ENCODE peak calls at places on chromosome 21, in ten cellular contexts. One of them, this sample, is unnamed.

GRCh38 chr21:30710499-30710898 is 8.1 kb downstream of the KRTAP21-3 start:
- DNase-seq in upper lobe of left lung: no peak
- DNase-seq in stomach: no peak
- DNase-seq in EL: no peak
- DNase-seq in T-helper 22 cell: no peak
- DNase-seq in dermis microvascular lymphatic vessel endothelial cell: no peak
- DNase-seq in Ammon's horn: no peak
- DNase-seq in osteocyte: no peak
- DNase-seq in NCI-H1092: no peak
- DNase-seq in OCI-LY7: no peak
- DNase-seq in this sample: no peak

GRCh38 chr21:41755934-41756773 is 10.7 kb downstream of the RIPK4 start:
- DNase-seq in upper lobe of left lung: no peak
- DNase-seq in stomach: no peak
- DNase-seq in EL: no peak
- DNase-seq in T-helper 22 cell: no peak
- DNase-seq in dermis microvascular lymphatic vessel endothelial cell: no peak
- DNase-seq in Ammon's horn: no peak
- DNase-seq in osteocyte: no peak
- DNase-seq in NCI-H1092: no peak
- DNase-seq in OCI-LY7: no peak
- DNase-seq in this sample: no peak

GRCh38 chr21:41651830-41652229 is 115.0 kb downstream of the RIPK4 start:
- DNase-seq in upper lobe of left lung: no peak
- DNase-seq in stomach: no peak
- DNase-seq in EL: peak
- DNase-seq in T-helper 22 cell: no peak
- DNase-seq in dermis microvascular lymphatic vessel endothelial cell: no peak
- DNase-seq in Ammon's horn: no peak
- DNase-seq in osteocyte: no peak
- DNase-seq in NCI-H1092: no peak
- DNase-seq in OCI-LY7: no peak
- DNase-seq in this sample: no peak

GRCh38 chr21:18493420-18493819 is 89.8 kb upstream of the TMPRSS15 start:
- DNase-seq in upper lobe of left lung: no peak
- DNase-seq in stomach: no peak
- DNase-seq in EL: no peak
- DNase-seq in T-helper 22 cell: no peak
- DNase-seq in dermis microvascular lymphatic vessel endothelial cell: no peak
- DNase-seq in Ammon's horn: no peak
- DNase-seq in osteocyte: no peak
- DNase-seq in NCI-H1092: no peak
- DNase-seq in OCI-LY7: no peak
- DNase-seq in this sample: no peak

GRCh38 chr21:17513214-17514123 is 626 bp downstream of the CXADR start:
- DNase-seq in upper lobe of left lung: peak
- DNase-seq in stomach: peak
- DNase-seq in EL: peak
- DNase-seq in T-helper 22 cell: no peak
- DNase-seq in dermis microvascular lymphatic vessel endothelial cell: peak
- DNase-seq in Ammon's horn: peak
- DNase-seq in osteocyte: no peak
- DNase-seq in NCI-H1092: no peak
- DNase-seq in OCI-LY7: peak
- DNase-seq in this sample: peak

GRCh38 chr21:44681861-44682579 is at the start of gene KRTAP12-1:
- DNase-seq in upper lobe of left lung: no peak
- DNase-seq in stomach: no peak
- DNase-seq in EL: no peak
- DNase-seq in T-helper 22 cell: no peak
- DNase-seq in dermis microvascular lymphatic vessel endothelial cell: no peak
- DNase-seq in Ammon's horn: no peak
- DNase-seq in osteocyte: peak
- DNase-seq in NCI-H1092: peak
- DNase-seq in OCI-LY7: no peak
- DNase-seq in this sample: no peak

GRCh38 chr21:45979651-45980050 is 1.9 kb upstream of the COL6A1 start:
- DNase-seq in upper lobe of left lung: no peak
- DNase-seq in stomach: no peak
- DNase-seq in EL: no peak
- DNase-seq in T-helper 22 cell: no peak
- DNase-seq in dermis microvascular lymphatic vessel endothelial cell: no peak
- DNase-seq in Ammon's horn: no peak
- DNase-seq in osteocyte: no peak
- DNase-seq in NCI-H1092: no peak
- DNase-seq in OCI-LY7: no peak
- DNase-seq in this sample: no peak

GRCh38 chr21:45258476-45258875 is 29.2 kb downstream of the POFUT2 start:
- DNase-seq in upper lobe of left lung: no peak
- DNase-seq in stomach: peak
- DNase-seq in EL: no peak
- DNase-seq in T-helper 22 cell: no peak
- DNase-seq in dermis microvascular lymphatic vessel endothelial cell: no peak
- DNase-seq in Ammon's horn: no peak
- DNase-seq in osteocyte: peak
- DNase-seq in NCI-H1092: no peak
- DNase-seq in OCI-LY7: no peak
- DNase-seq in this sample: no peak

GRCh38 chr21:41741253-41742072 is 25.4 kb downstream of the RIPK4 start:
- DNase-seq in upper lobe of left lung: no peak
- DNase-seq in stomach: no peak
- DNase-seq in EL: no peak
- DNase-seq in T-helper 22 cell: no peak
- DNase-seq in dermis microvascular lymphatic vessel endothelial cell: no peak
- DNase-seq in Ammon's horn: no peak
- DNase-seq in osteocyte: no peak
- DNase-seq in NCI-H1092: no peak
- DNase-seq in OCI-LY7: no peak
- DNase-seq in this sample: no peak

GRCh38 chr21:43361127-43361492 is 65.8 kb downstream of the SIK1 start:
- DNase-seq in upper lobe of left lung: no peak
- DNase-seq in stomach: no peak
- DNase-seq in EL: peak
- DNase-seq in T-helper 22 cell: no peak
- DNase-seq in dermis microvascular lymphatic vessel endothelial cell: no peak
- DNase-seq in Ammon's horn: no peak
- DNase-seq in osteocyte: no peak
- DNase-seq in NCI-H1092: no peak
- DNase-seq in OCI-LY7: peak
- DNase-seq in this sample: no peak

GRCh38 chr21:20882462-20883415 is 115.5 kb upstream of the NCAM2 start:
- DNase-seq in upper lobe of left lung: peak
- DNase-seq in stomach: peak
- DNase-seq in EL: no peak
- DNase-seq in T-helper 22 cell: no peak
- DNase-seq in dermis microvascular lymphatic vessel endothelial cell: peak
- DNase-seq in Ammon's horn: peak
- DNase-seq in osteocyte: no peak
- DNase-seq in NCI-H1092: peak
- DNase-seq in OCI-LY7: peak
- DNase-seq in this sample: peak

GRCh38 chr21:41778974-41779600 is 12.2 kb upstream of the RIPK4 start:
- DNase-seq in upper lobe of left lung: peak
- DNase-seq in stomach: peak
- DNase-seq in EL: no peak
- DNase-seq in T-helper 22 cell: no peak
- DNase-seq in dermis microvascular lymphatic vessel endothelial cell: no peak
- DNase-seq in Ammon's horn: no peak
- DNase-seq in osteocyte: no peak
- DNase-seq in NCI-H1092: peak
- DNase-seq in OCI-LY7: no peak
- DNase-seq in this sample: no peak

GRCh38 chr21:32207096-32207716 is 71.6 kb downstream of the MIS18A start:
- DNase-seq in upper lobe of left lung: no peak
- DNase-seq in stomach: no peak
- DNase-seq in EL: no peak
- DNase-seq in T-helper 22 cell: no peak
- DNase-seq in dermis microvascular lymphatic vessel endothelial cell: peak
- DNase-seq in Ammon's horn: no peak
- DNase-seq in osteocyte: peak
- DNase-seq in NCI-H1092: peak
- DNase-seq in OCI-LY7: no peak
- DNase-seq in this sample: no peak

This sample was measured in pancreas.